ENCODE peak calls at places on chromosome 6, in five cellular contexts. L, Z, N, F and M are unnamed samples.

GRCh38 chr6:116409756-116410155 is 39.0 kb downstream of the DSE start:
- DNase-seq in L (no peak), Z (no peak), N (peak), F (no peak), M (no peak)

GRCh38 chr6:168616807-168617756 is 176.1 kb downstream of the SMOC2 start:
- DNase-seq in L (peak), Z (no peak), N (no peak), F (peak), M (no peak)

GRCh38 chr6:31293343-31293742 is 21.5 kb upstream of the HLA-C start:
- DNase-seq in L (no peak), Z (no peak), N (no peak), F (peak), M (no peak)

GRCh38 chr6:56863366-56863765 is 91.5 kb upstream of the BEND6 start:
- DNase-seq in L (peak), Z (no peak), N (no peak), F (peak), M (no peak)

GRCh38 chr6:28941681-28942448 is 18.1 kb upstream of the TRIM27 start:
- DNase-seq in L (no peak), Z (no peak), N (no peak), F (peak), M (no peak)

GRCh38 chr6:20334334-20334733 is 67.3 kb upstream of the E2F3 start:
- DNase-seq in L (no peak), Z (no peak), N (no peak), F (no peak), M (no peak)

GRCh38 chr6:14281831-14282230 is 164.3 kb downstream of the CD83 start:
- DNase-seq in L (no peak), Z (no peak), N (no peak), F (no peak), M (no peak)

GRCh38 chr6:27684264-27685211 is 211.6 kb upstream of the ZNF184 start:
- DNase-seq in L (peak), Z (no peak), N (peak), F (peak), M (no peak)

GRCh38 chr6:111339294-111339693 is 143.7 kb downstream of the REV3L start:
- DNase-seq in L (no peak), Z (no peak), N (no peak), F (no peak), M (no peak)

GRCh38 chr6:129801909-129802308 is 59.2 kb downstream of the TMEM244 start:
- DNase-seq in L (peak), Z (no peak), N (no peak), F (no peak), M (no peak)

GRCh38 chr6:137258170-137258569 is 39.0 kb upstream of the IFNGR1 start:
- DNase-seq in L (no peak), Z (peak), N (peak), F (no peak), M (no peak)

GRCh38 chr6:42726485-42727083 is 4.2 kb upstream of the PRPH2 start:
- DNase-seq in L (peak), Z (peak), N (peak), F (peak), M (peak)

GRCh38 chr6:5752282-5752681 is 254.4 kb downstream of the NRN1 start:
- DNase-seq in L (no peak), Z (no peak), N (no peak), F (no peak), M (no peak)

GRCh38 chr6:16419636-16420331 is 181.4 kb downstream of the GMPR start:
- DNase-seq in L (no peak), Z (no peak), N (peak), F (no peak), M (no peak)

GRCh38 chr6:125363360-125364121 is 61.8 kb upstream of the HDDC2 start:
- DNase-seq in L (peak), Z (peak), N (peak), F (peak), M (peak)

GRCh38 chr6:34025851-34026250 is 120.0 kb downstream of the GRM4 start:
- DNase-seq in L (no peak), Z (no peak), N (no peak), F (no peak), M (no peak)

GRCh38 chr6:34028691-34029360 is 117.1 kb downstream of the GRM4 start:
- DNase-seq in L (no peak), Z (no peak), N (no peak), F (no peak), M (no peak)

GRCh38 chr6:34027445-34027936 is 118.4 kb downstream of the GRM4 start:
- DNase-seq in L (peak), Z (no peak), N (peak), F (peak), M (no peak)

GRCh38 chr6:34029489-34030280 is 116.2 kb downstream of the GRM4 start:
- DNase-seq in L (no peak), Z (no peak), N (no peak), F (no peak), M (no peak)

DNA sequence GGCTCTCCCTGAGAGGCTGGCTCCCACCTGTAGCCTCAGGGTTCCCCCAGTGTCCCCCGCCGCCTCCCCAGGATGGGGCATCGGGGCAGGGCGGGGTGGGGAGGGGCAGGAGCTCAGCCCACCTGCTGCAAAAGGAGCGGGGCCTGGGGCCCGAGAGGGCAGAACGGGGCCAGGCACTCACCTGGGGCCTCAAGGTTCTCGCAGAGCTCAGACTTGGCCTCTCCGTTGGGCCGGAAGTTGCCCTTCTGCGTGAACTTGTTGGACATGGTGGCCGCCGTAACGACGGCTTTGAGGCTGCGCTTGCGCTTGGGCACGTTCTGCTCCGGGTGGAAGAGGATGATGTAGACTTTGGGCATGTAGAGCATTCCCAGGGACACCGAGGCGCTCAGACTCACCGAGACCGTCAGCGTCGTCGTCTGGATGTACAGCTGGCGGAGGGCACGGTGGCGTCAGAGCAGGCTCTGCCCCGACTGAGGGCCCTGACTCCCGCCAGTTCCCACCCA is 117.9 kb downstream of the GRM4 start:
- DNase-seq in L (no peak), Z (no peak), N (no peak), F (no peak), M (no peak)
- TF ChIP-seq CTCF in L (no peak), Z (peak), N (no peak), F (peak), M (no peak)

GRCh38 chr6:149196091-149196490 is 121.4 kb upstream of the TAB2 start:
- DNase-seq in L (no peak), Z (no peak), N (no peak), F (no peak), M (no peak)
- TF ChIP-seq CTCF in L (no peak), Z (no peak), N (no peak), F (no peak), M (no peak)

GRCh38 chr6:82330171-82330804 is 33.3 kb upstream of the TPBG start:
- DNase-seq in L (no peak), Z (no peak), N (no peak), F (no peak), M (no peak)

GRCh38 chr6:82333781-82334180 is 29.8 kb upstream of the TPBG start:
- DNase-seq in L (no peak), Z (no peak), N (no peak), F (no peak), M (no peak)

DNA sequence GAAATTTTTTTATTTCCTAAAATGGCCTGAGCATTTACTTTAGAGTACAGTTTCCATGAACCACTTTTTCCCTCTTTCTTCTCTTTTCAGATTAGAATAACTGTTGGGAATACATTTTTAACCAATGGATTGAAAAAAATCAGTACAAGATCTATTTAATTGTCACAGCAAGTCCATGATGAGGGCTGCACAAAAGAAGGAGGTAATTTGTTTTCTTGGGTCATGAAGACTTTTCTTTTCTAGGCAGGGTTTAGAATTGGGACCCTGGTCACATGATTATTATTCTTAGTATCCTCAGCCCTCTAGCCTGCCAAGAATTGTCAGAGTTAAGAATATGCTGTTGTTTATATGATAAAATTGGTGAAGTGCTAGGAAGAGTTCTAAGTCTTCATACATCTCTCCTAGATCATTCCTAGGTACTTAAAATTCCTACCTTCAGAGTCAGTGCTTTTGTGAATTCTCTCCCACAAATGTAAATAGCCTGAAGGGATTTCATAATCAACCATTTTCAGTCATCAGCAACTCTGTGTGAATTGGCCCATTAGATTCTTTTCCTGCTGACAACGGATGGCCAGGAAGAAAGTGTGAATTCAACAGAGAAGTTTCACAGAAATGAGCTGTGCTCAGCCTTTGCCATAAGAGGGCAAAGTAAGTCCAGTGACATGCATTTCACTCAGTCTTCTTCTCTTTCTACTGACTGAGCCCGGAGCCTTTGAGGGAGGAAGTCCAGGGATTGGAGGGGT is 32.4 kb upstream of the TPBG start:
- DNase-seq in L (no peak), Z (no peak), N (no peak), F (peak), M (no peak)
- TF ChIP-seq CTCF in L (no peak), Z (no peak), N (no peak), F (peak), M (no peak)

GRCh38 chr6:100678027-100678426 is 203.1 kb downstream of the ASCC3 start:
- DNase-seq in L (no peak), Z (no peak), N (no peak), F (no peak), M (no peak)
- TF ChIP-seq CTCF in L (no peak), Z (no peak), N (no peak), F (no peak), M (no peak)

GRCh38 chr6:132400641-132401119 is 595 bp downstream of the MOXD1 start:
- DNase-seq in L (no peak), Z (no peak), N (peak), F (no peak), M (no peak)

GRCh38 chr6:132404330-132404729 is 3.1 kb upstream of the MOXD1 start:
- DNase-seq in L (no peak), Z (no peak), N (no peak), F (no peak), M (no peak)

GRCh38 chr6:132401941-132402275 is 633 bp upstream of the MOXD1 start:
- DNase-seq in L (no peak), Z (no peak), N (no peak), F (no peak), M (no peak)

GRCh38 chr6:132399376-132400074 is 1.8 kb downstream of the MOXD1 start:
- DNase-seq in L (no peak), Z (no peak), N (no peak), F (no peak), M (no peak)

DNA sequence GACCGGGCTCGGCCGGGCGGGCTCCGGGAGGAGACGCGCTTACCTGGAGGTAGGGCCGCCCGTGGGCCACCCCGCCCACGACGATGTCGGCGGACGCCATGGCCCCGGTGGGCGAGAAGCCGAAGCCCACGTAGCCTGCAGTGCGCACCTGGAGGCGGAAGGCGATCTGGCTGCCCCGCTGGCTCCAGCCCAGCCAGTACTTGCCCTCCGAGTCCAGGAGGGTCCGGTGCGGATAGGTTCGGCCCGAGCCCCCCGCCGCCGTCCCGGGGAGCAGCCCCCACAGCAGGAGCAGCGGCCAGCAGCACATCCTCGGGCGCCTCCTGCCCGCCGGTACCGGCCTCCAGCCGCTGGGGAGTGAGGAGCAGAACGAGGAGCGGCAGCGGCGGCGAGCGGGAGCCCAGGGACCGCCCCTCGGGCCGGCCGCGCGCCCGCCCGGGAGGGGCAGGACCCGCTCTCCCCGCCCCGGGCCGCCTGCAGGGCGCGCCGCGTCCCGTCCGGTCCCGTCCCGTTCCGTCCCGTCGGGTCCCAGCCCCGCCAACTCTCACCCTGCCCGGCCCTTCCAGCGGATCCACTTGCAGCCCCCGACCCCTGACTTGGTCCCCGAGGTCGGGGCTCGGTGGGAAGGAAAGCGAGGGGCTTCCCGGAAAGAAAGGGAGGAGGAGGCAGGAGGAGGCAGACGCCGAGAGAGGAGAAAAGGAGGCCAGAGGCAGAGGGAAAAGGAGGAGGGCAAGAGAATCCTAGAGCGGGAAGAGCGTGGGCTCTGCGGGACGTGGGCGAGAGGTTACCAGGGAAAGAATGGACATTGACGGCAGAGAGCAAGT is at the start of gene MOXD1:
- DNase-seq in L (peak), Z (no peak), N (peak), F (peak), M (no peak)
- TF ChIP-seq CTCF in L (no peak), Z (no peak), N (no peak), F (no peak), M (peak)

GRCh38 chr6:36545767-36546663 is 1.3 kb downstream of the STK38 start:
- DNase-seq in L (peak), Z (no peak), N (peak), F (peak), M (no peak)

GRCh38 chr6:36546664-36546957 is 668 bp downstream of the STK38 start:
- DNase-seq in L (no peak), Z (no peak), N (no peak), F (no peak), M (no peak)

GRCh38 chr6:36548401-36548743 is 1.1 kb upstream of the STK38 start:
- DNase-seq in L (no peak), Z (no peak), N (no peak), F (no peak), M (no peak)

GRCh38 chr6:36547646-36548400 is 544 bp upstream of the STK38 start:
- DNase-seq in L (no peak), Z (no peak), N (no peak), F (no peak), M (no peak)

DNA sequence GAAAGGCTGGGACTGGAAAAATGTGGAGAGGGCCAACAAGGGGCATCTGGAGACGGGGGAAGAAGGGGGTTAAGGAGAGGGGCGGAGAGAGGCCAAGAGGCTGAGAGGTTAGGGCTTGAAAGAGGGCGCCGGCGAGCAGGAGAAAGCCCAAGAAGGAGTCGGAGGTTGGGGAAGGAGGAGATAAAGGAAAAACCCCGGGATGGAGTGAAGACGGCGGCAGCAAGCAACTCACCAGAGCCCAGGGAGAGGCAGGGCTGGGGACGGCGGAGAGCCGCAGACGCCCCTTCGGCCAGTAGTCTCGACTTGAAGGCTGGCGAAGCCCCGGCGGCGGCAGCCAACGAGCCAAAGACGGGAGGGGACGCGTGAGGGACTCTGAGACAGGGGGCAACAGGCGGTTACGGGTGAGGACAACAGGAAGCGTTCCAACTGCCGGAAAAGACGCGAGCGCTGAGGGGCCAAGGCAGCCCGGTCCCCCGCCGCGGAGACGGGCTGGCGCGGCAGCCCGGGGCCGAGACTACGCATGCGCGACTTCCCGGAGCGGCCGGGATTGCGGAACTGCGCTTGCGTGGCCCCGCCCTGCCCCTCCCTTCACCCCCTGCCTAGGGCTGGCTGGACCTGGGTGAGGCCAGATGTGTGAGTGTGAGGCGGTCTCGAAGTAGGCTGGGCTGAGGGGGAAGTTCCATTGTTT is at the start of gene STK38:
- DNase-seq in L (peak), Z (peak), N (peak), F (peak), M (peak)
- TF ChIP-seq CTCF in L (peak), Z (no peak), N (peak), F (peak), M (no peak)

GRCh38 chr6:52887912-52888535 is 21.5 kb downstream of the GSTA3 start:
- DNase-seq in L (no peak), Z (no peak), N (no peak), F (no peak), M (no peak)

GRCh38 chr6:52893221-52893620 is 16.3 kb downstream of the GSTA3 start:
- DNase-seq in L (no peak), Z (no peak), N (no peak), F (no peak), M (no peak)

GRCh38 chr6:52894278-52894677 is 15.2 kb downstream of the GSTA3 start:
- DNase-seq in L (no peak), Z (no peak), N (no peak), F (no peak), M (no peak)

GRCh38 chr6:52893803-52894202 is 15.7 kb downstream of the GSTA3 start:
- DNase-seq in L (no peak), Z (no peak), N (no peak), F (no peak), M (no peak)

GRCh38 chr6:52890018-52890417 is 19.5 kb downstream of the GSTA3 start:
- DNase-seq in L (no peak), Z (no peak), N (no peak), F (no peak), M (no peak)
- TF ChIP-seq CTCF in L (no peak), Z (no peak), N (no peak), F (no peak), M (no peak)

GRCh38 chr6:12890171-12890790 is 173.7 kb downstream of the PHACTR1 start:
- DNase-seq in L (no peak), Z (no peak), N (no peak), F (no peak), M (no peak)
- TF ChIP-seq CTCF in L (peak), Z (peak), N (peak), F (peak), M (peak)

GRCh38 chr6:6801002-6801329 is 212.4 kb downstream of the LY86 start:
- DNase-seq in L (no peak), Z (no peak), N (no peak), F (no peak), M (no peak)
- TF ChIP-seq CTCF in L (no peak), Z (no peak), N (no peak), F (no peak), M (no peak)